ENCODE peak calls at places on chromosome 7, in five cellular contexts. F is ELF-1; I is pons; S is amniotic stem cell; A is stimulated activated CD8-positive, alpha-beta memory T cell treated with anti-CD3 and anti-CD28 coated beads, Interleukin-15, amount 100 ng/mL, for 1 hour. K is an unnamed sample.

GRCh38 chr7:130894146-130895005 is 160.4 kb upstream of the KLF14 start:
- DNase-seq in A (no peak), F (no peak), I (no peak), S (no peak), K (peak)

GRCh38 chr7:38506004-38506403 is 125.2 kb downstream of the AMPH start:
- DNase-seq in F (no peak), I (no peak), A (no peak), S (no peak), K (no peak)

GRCh38 chr7:155951554-155952158 is 139.4 kb upstream of the SHH start:
- DNase-seq in A (no peak), I (no peak), F (no peak), S (no peak), K (no peak)

GRCh38 chr7:143147070-143147469 is 15.2 kb downstream of the PIP start:
- DNase-seq in I (no peak), A (no peak), S (no peak), F (no peak), K (no peak)

GRCh38 chr7:18421297-18422004 is 74.1 kb upstream of the HDAC9 start:
- DNase-seq in F (peak), S (no peak), A (no peak), I (no peak), K (no peak)

GRCh38 chr7:66183700-66184099 is 21.4 kb upstream of the TPST1 start:
- DNase-seq in S (peak), I (no peak), F (peak), A (no peak), K (no peak)

GRCh38 chr7:43647772-43648643 is 65.1 kb downstream of the STK17A start:
- DNase-seq in S (peak), I (peak), A (no peak), F (no peak), K (peak)

GRCh38 chr7:48112431-48113165 is 23.5 kb downstream of the UPP1 start:
- DNase-seq in F (no peak), I (no peak), S (no peak), A (no peak), K (no peak)

GRCh38 chr7:40733578-40733977 is 598.8 kb downstream of the SUGCT start:
- DNase-seq in F (no peak), A (no peak), S (no peak), I (no peak), K (no peak)

GRCh38 chr7:24284699-24285506 is 913 bp downstream of the NPY start:
- DNase-seq in S (no peak), A (no peak), I (no peak), F (peak), K (peak)

GRCh38 chr7:31398815-31399214 is 58.3 kb upstream of the NEUROD6 start:
- DNase-seq in I (no peak), A (no peak), F (no peak), S (no peak), K (no peak)

GRCh38 chr7:112045222-112045621 is 161.0 kb downstream of the DOCK4 start:
- DNase-seq in F (no peak), S (no peak), A (no peak), I (no peak), K (no peak)

GRCh38 chr7:47498229-47499056 is 83.5 kb downstream of the TNS3 start:
- DNase-seq in S (no peak), F (no peak), A (no peak), I (no peak), K (no peak)

GRCh38 chr7:130721486-130722277 is 12.3 kb downstream of the KLF14 start:
- DNase-seq in I (peak), S (peak), F (peak), A (no peak), K (peak)

GRCh38 chr7:148585399-148585798 is 5.2 kb upstream of the C7orf33 start:
- DNase-seq in F (no peak), A (no peak), S (no peak), I (no peak), K (no peak)

GRCh38 chr7:77537595-77538185 is 595 bp downstream of the PTPN12 start:
- DNase-seq in S (peak), A (peak), F (peak), I (no peak), K (peak)

GRCh38 chr7:37085600-37085999 is 361.3 kb upstream of the AOAH start:
- DNase-seq in F (no peak), A (no peak), I (no peak), S (no peak), K (no peak)

GRCh38 chr7:21912305-21912704 is 33.4 kb downstream of the CDCA7L start:
- DNase-seq in S (no peak), I (no peak), A (no peak), F (no peak), K (no peak)

GRCh38 chr7:105156731-105157130 is 142.7 kb downstream of the KMT2E start:
- DNase-seq in S (no peak), A (no peak), F (no peak), I (no peak), K (no peak)

GRCh38 chr7:18444856-18445255 is 50.7 kb upstream of the HDAC9 start:
- DNase-seq in F (no peak), A (no peak), S (no peak), I (no peak), K (peak)

GRCh38 chr7:47253650-47254080 is 328.2 kb downstream of the TNS3 start:
- DNase-seq in I (peak), F (peak), A (no peak), S (no peak), K (no peak)

GRCh38 chr7:73768661-73769480 is 1.2 kb downstream of the CLDN3 start:
- DNase-seq in I (no peak), A (no peak), F (peak), S (no peak), K (peak)

GRCh38 chr7:157991761-157992160 is 595.9 kb downstream of the PTPRN2 start:
- DNase-seq in F (no peak), S (no peak), A (no peak), I (no peak), K (no peak)

GRCh38 chr7:34849163-34849960 is 187.9 kb downstream of the DPY19L1 start:
- DNase-seq in S (no peak), A (no peak), I (no peak), F (no peak), K (no peak)

GRCh38 chr7:92626281-92626846 is 36.2 kb upstream of the FAM133B start:
- DNase-seq in F (no peak), A (no peak), I (no peak), S (no peak), K (no peak)

GRCh38 chr7:158313931-158314330 is 273.7 kb downstream of the PTPRN2 start:
- DNase-seq in A (no peak), I (no peak), F (no peak), S (no peak), K (peak)

GRCh38 chr7:126803060-126803665 is 449.6 kb downstream of the GRM8 start:
- DNase-seq in I (peak), F (peak), S (peak), A (no peak), K (peak)

K was measured in H7.